ENCODE peak calls at places on chromosomes 4 and X, in five cellular contexts. U, B, G, J and K are unnamed samples.
A peak's percentile ranks its signal among the peaks of the same experiment; 100 is the strongest.

GRCh38 chr4:159227984-159228383 is 125.1 kb downstream of the RAPGEF2 start:
- DNase-seq in U (peak; percentile 63), B (no peak), G (peak; percentile 79), J (peak; percentile 80), K (peak; percentile 28)

GRCh38 chr4:1239141-1239948 is 9.6 kb downstream of the CTBP1 start:
- DNase-seq in U (peak; percentile 31), B (no peak), G (peak; percentile 71), J (peak; percentile 12), K (no peak)

GRCh38 chrX:154370300-154370881 is 4.0 kb downstream of the FLNA start:
- DNase-seq in U (no peak), B (no peak), G (no peak), J (peak; percentile 31), K (no peak)

GRCh38 chr4:173766231-173766630 is 236.2 kb upstream of the HAND2 start:
- DNase-seq in U (no peak), B (no peak), G (no peak), J (no peak), K (no peak)

GRCh38 chr4:47612116-47613023 is 127.3 kb downstream of the ATP10D start:
- DNase-seq in U (no peak), B (no peak), G (no peak), J (no peak), K (no peak)

GRCh38 chrX:120302434-120302833 is 8.8 kb downstream of the TMEM255A start:
- DNase-seq in U (no peak), B (no peak), G (no peak), J (no peak), K (no peak)

GRCh38 chr4:8283631-8284121 is 14.1 kb downstream of the HTRA3 start:
- DNase-seq in U (peak; percentile 17), B (no peak), G (no peak), J (peak; percentile 21), K (no peak)

GRCh38 chrX:7139202-7140081 is 8.1 kb upstream of the STS start:
- DNase-seq in U (no peak), B (no peak), G (no peak), J (no peak), K (no peak)

GRCh38 chrX:41789374-41789773 is 65.4 kb downstream of the GPR82 start:
- DNase-seq in U (no peak), B (no peak), G (no peak), J (no peak), K (no peak)

GRCh38 chr4:88481557-88481956 is 24.6 kb downstream of the HERC5 start:
- DNase-seq in U (no peak), B (no peak), G (no peak), J (no peak), K (no peak)

GRCh38 chrX:22349116-22349515 is 76.4 kb downstream of the CBLL2 start:
- DNase-seq in U (no peak), B (no peak), G (no peak), J (no peak), K (no peak)

GRCh38 chr4:55132775-55133174 is 7.4 kb upstream of the KDR start:
- DNase-seq in U (no peak), B (no peak), G (no peak), J (no peak), K (no peak)

GRCh38 chrX:15781964-15782711 is 8.1 kb upstream of the ZRSR2 start:
- DNase-seq in U (no peak), B (no peak), G (no peak), J (no peak), K (no peak)

GRCh38 chr4:47221721-47222120 is 190.4 kb downstream of the GABRB1 start:
- DNase-seq in U (no peak), B (no peak), G (no peak), J (no peak), K (no peak)

GRCh38 chr4:2796261-2797187 is 3.6 kb downstream of the SH3BP2 start:
- DNase-seq in U (peak; percentile 95), B (no peak), G (no peak), J (no peak), K (no peak)

DNA sequence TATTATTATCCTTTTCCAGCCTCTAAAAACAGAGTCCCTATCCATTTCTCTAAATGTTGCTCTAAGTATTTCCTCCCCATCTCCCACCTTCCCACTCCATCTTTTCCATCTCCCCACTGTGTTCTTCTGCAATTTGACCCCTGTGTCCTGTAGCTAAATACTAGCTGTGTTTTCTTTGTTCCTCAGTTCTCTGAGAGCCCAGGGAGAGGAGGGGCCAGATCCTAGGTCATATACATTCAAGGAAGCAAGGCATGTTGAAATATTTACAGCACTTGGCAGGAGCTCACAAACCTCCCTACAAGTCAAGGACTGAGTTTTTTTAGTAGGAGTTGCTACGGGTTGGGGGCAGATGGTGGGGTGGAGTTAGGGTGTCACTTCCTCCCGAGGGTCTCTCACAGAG is 10.5 kb downstream of the SLC16A2 start:
- DNase-seq in U (no peak), B (no peak), G (no peak), J (no peak), K (no peak)
- H3K27ac ChIP-seq in U (no peak overlapping the region), B (no peak overlapping the region), G (no peak overlapping the region), J (no peak overlapping the region), K (no peak overlapping the region)

GRCh38 chr4:122953924-122954323 is 31.5 kb upstream of the NUDT6 start:
- DNase-seq in U (no peak), B (no peak), G (no peak), J (no peak), K (no peak)

GRCh38 chr4:122963222-122963621 is 40.8 kb upstream of the NUDT6 start:
- DNase-seq in U (no peak), B (no peak), G (no peak), J (no peak), K (no peak)

GRCh38 chr4:122960298-122960985 is 38.0 kb upstream of the NUDT6 start:
- DNase-seq in U (no peak), B (no peak), G (no peak), J (no peak), K (no peak)

GRCh38 chr4:122958505-122958904 is 36.1 kb upstream of the NUDT6 start:
- DNase-seq in U (no peak), B (no peak), G (no peak), J (no peak), K (no peak)

GRCh38 chr4:122959441-122959840 is 37.0 kb upstream of the NUDT6 start:
- DNase-seq in U (no peak), B (no peak), G (no peak), J (no peak), K (no peak)
- H3K27ac ChIP-seq in U (no peak overlapping the region), B (no peak overlapping the region), G (no peak overlapping the region), J (no peak overlapping the region), K (no peak overlapping the region)

DNA sequence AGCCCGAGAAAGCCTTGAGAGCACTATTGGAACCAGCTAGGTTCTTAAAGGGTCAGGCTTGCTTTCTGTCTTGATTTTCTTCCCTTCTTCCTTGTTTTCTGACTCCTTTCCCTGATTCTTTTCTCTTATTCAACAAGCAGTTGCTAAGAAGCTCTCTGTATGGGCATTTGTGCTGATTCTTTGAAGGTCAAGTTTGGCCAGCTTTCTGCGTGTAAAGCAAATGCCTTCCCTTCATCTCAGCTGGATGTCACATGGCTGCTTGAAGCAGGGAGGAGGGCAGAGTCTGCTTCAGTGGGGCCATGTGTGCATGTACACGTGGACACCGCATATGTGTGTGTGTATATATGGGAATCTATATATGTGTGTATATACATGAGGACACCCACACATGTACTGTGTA is 139.9 kb upstream of the ATP6AP2 start:
- DNase-seq in U (no peak), B (no peak), G (no peak), J (no peak), K (no peak)
- H3K27ac ChIP-seq in U (no peak overlapping the region), B (no peak overlapping the region), G (no peak overlapping the region), J (no peak overlapping the region), K (no peak overlapping the region)

DNA sequence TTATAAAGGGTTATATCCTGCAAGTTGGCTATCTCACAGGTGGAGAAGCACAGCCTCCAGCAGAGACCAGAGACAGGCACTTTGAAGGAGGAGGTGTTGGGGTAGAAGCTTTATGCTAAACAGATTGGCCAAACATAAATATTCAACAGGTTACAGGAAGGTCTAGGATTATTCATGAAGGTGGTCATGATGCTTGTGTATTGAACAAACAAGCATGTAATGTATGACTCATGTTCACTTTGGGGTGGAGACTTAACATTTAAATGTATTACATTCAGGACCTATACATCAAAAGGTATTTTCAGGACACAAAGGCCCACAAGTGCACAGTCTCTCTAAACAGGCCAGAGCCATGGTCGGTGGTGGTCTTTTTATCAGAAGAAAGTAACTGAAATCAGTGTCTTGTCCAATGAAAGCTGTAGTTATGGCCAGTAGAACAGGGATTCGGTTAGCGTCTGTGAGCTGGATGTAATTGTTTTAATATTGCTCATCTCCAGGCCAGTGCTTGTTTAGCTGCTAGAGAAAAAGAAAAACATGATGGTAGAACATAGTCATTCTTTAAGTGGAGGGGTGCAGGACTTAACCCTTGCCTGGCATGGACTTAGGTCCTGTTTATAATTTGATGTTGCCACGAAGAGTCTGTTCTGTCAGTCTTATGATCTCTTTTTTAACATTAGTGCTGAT is 555.2 kb upstream of the PCDH10 start:
- DNase-seq in U (no peak), B (no peak), G (no peak), J (no peak), K (no peak)
- H3K27ac ChIP-seq in U (no peak overlapping the region), B (no peak overlapping the region), G (no peak overlapping the region), J (no peak overlapping the region), K (no peak overlapping the region)

DNA sequence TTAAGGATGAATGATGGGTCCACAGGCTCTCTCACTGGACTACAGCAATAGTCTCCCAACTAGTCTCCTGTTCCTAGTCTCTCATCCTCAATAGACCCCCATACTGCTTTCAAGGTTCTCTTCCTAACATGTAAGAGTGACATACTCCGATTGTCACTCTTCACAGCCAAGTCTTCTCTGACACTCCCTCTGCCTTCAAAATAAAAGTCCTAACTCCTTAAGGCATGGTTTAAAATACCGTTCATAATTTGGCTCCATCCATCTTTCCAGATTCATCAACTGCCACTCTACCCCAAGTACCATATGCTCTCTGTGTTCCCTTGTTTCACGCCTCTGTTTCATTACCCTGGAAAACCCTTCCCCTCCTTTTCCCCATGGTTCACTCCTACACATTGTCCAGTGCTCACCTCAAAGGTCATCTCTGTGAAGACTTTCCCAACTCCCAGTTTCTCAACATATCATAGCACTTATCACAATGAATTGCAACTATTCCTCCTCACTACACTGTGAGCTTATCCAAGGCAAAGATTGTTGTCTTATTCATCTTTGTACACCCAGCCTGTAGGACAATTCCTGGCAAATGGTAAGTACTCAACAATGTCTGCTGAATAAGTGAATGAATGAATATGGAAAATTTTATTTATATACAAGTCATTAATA is 26.0 kb downstream of the SMARCA1 start:
- DNase-seq in U (no peak), B (no peak), G (no peak), J (no peak), K (no peak)
- H3K27ac ChIP-seq in U (no peak overlapping the region), B (no peak overlapping the region), G (no peak overlapping the region), J (no peak overlapping the region), K (no peak overlapping the region)

GRCh38 chrX:108271397-108271787 is 166.8 kb downstream of the COL4A6 start:
- DNase-seq in U (no peak), B (no peak), G (no peak), J (no peak), K (no peak)
- H3K27ac ChIP-seq in U (no peak overlapping the region), B (no peak overlapping the region), G (no peak overlapping the region), J (no peak overlapping the region), K (no peak overlapping the region)

GRCh38 chr4:76540496-76540895 is 105.5 kb downstream of the SHROOM3 start:
- DNase-seq in U (no peak), B (no peak), G (no peak), J (no peak), K (no peak)
- H3K27ac ChIP-seq in U (no peak overlapping the region), B (no peak overlapping the region), G (no peak overlapping the region), J (no peak overlapping the region), K (no peak overlapping the region)

DNA sequence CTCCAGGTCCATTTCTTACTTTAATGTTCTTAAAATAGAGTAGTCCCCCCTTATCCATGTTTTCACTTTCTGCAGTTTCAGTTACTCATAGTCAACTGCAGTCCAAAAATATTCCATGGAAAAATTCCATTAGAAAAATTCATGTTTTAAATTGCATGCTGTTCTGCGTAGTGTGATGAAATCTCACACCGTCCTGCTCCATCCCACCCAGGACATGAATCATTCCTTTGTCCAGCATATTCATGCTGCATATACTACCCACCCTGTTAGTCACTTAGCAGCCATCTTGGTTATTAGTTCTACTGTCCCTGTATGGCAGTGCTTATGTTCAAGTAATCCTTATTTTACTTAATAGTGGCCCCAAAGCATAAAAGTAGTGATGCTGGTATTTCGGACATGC is 5.4 kb upstream of the PDLIM5 start:
- DNase-seq in U (no peak), B (no peak), G (no peak), J (no peak), K (no peak)
- H3K27ac ChIP-seq in U (no peak overlapping the region), B (no peak overlapping the region), G (peak overlapping the region; percentile 4), J (no peak overlapping the region), K (no peak overlapping the region)